ENCODE peak calls at places on chromosomes 11 and 22, in ten cellular contexts. Y is substantia nigra, D is HEK293T, V is GM23248, C is germinal center, Z is EH, G is astrocyte, B is uterus, W is GM04504, K is upper lobe of right lung. L is an unnamed sample.

GRCh38 chr11:1371836-1372465 is 17.8 kb upstream of the BRSK2 start:
- DNase-seq in Y (no peak), D (no peak), V (no peak), C (no peak), Z (no peak), G (no peak), B (no peak), W (no peak), K (no peak), L (no peak)

GRCh38 chr11:27571151-27571840 is 64.7 kb upstream of the LIN7C start:
- DNase-seq in Y (no peak), D (no peak), V (peak), C (no peak), Z (peak), G (peak), B (no peak), W (peak), K (no peak), L (no peak)

GRCh38 chr22:47601666-47602065 is 839.2 kb downstream of the TBC1D22A start:
- DNase-seq in Y (no peak), D (no peak), V (no peak), C (no peak), Z (no peak), G (no peak), B (no peak), W (no peak), K (no peak), L (no peak)

GRCh38 chr11:69938206-69938605 is 119.0 kb upstream of the FGF3 start:
- DNase-seq in Y (no peak), D (no peak), V (no peak), C (no peak), Z (no peak), G (no peak), B (no peak), W (no peak), K (peak), L (no peak)

GRCh38 chr11:9565822-9566560 is 7.5 kb upstream of the WEE1 start:
- DNase-seq in Y (no peak), D (peak), V (peak), C (peak), Z (peak), G (peak), B (peak), W (peak), K (no peak), L (no peak)

GRCh38 chr11:1138053-1138452 is 19.7 kb upstream of the MUC5AC start:
- DNase-seq in Y (no peak), D (no peak), V (peak), C (no peak), Z (peak), G (peak), B (no peak), W (no peak), K (no peak), L (no peak)

GRCh38 chr11:63951779-63952536 is 13.2 kb downstream of the NAA40 start:
- DNase-seq in Y (no peak), D (no peak), V (peak), C (no peak), Z (no peak), G (no peak), B (no peak), W (no peak), K (no peak), L (no peak)

GRCh38 chr11:76026862-76027261 is 179.4 kb downstream of the WNT11 start:
- DNase-seq in Y (no peak), D (no peak), V (no peak), C (no peak), Z (no peak), G (no peak), B (no peak), W (no peak), K (no peak), L (no peak)

GRCh38 chr11:124725719-124726105 is 14.0 kb upstream of the NRGN start:
- DNase-seq in Y (no peak), D (no peak), V (peak), C (no peak), Z (peak), G (peak), B (no peak), W (no peak), K (no peak), L (no peak)

GRCh38 chr11:76074178-76075112 is 131.9 kb downstream of the WNT11 start:
- DNase-seq in Y (no peak), D (no peak), V (peak), C (no peak), Z (peak), G (peak), B (no peak), W (no peak), K (no peak), L (no peak)

GRCh38 chr11:79168530-79169110 is 272.2 kb downstream of the TENM4 start:
- DNase-seq in Y (no peak), D (no peak), V (no peak), C (no peak), Z (no peak), G (no peak), B (no peak), W (no peak), K (no peak), L (no peak)

GRCh38 chr11:65047581-65048422 is 6.8 kb downstream of the SAC3D1 start:
- DNase-seq in Y (no peak), D (no peak), V (peak), C (peak), Z (peak), G (no peak), B (peak), W (no peak), K (no peak), L (no peak)

L was measured in vagina.